ENCODE peak calls at places on chromosomes 12 and 14, in seven cellular contexts. Z is GM10248, K is G401, P is foreskin fibroblast, Q is M059J, V is RWPE2, D is T-cell. S is an unnamed sample.

GRCh38 chr14:86462193-86462592 is 932.2 kb downstream of the FLRT2 start:
- DNase-seq in Q (no peak), Z (no peak), V (no peak), D (no peak), P (peak; percentile 41), K (no peak), S (no peak)

GRCh38 chr12:110079477-110080400 is 31.4 kb upstream of the C12orf76 start:
- DNase-seq in V (no peak), K (no peak), Q (no peak), Z (peak; percentile 77), P (no peak), D (peak; percentile 70), S (no peak)

GRCh38 chr12:49342066-49342913 is 4.4 kb upstream of the DNAJC22 start:
- DNase-seq in K (peak; percentile 77), P (peak; percentile 76), V (peak; percentile 66), Q (peak; percentile 82), Z (peak; percentile 87), D (peak; percentile 63), S (peak; percentile 72)

GRCh38 chr14:42224053-42224888 is 617.6 kb downstream of the LRFN5 start:
- DNase-seq in Q (peak; percentile 51), K (peak; percentile 27), D (no peak), P (peak; percentile 91), V (peak; percentile 69), Z (peak; percentile 13), S (peak; percentile 1)

GRCh38 chr14:103808403-103809001 is 38.9 kb downstream of the PPP1R13B start:
- DNase-seq in D (peak; percentile 49), K (peak; percentile 68), Z (peak; percentile 62), P (peak; percentile 83), V (peak; percentile 76), Q (peak; percentile 59), S (peak; percentile 41)

GRCh38 chr12:48288387-48289268 is 62.1 kb downstream of the ZNF641 start:
- DNase-seq in K (no peak), P (no peak), Q (no peak), Z (no peak), D (no peak), V (no peak), S (no peak)

GRCh38 chr14:72594099-72594901 is 299.6 kb downstream of the DPF3 start:
- DNase-seq in P (no peak), Z (no peak), K (no peak), D (peak; percentile 21), Q (no peak), V (no peak), S (no peak)

GRCh38 chr12:52949413-52950331 is 754 bp downstream of the KRT18 start:
- DNase-seq in K (peak; percentile 37), Z (no peak), Q (peak; percentile 98), P (peak; percentile 54), D (no peak), V (peak; percentile 93), S (no peak)

GRCh38 chr14:103503296-103503695 is 19.3 kb downstream of the CKB start:
- DNase-seq in P (no peak), D (no peak), Q (no peak), K (peak; percentile 19), V (no peak), Z (peak; percentile 10), S (no peak)

GRCh38 chr12:94714378-94714777 is 64.0 kb upstream of the TMCC3 start:
- DNase-seq in Z (no peak), D (no peak), K (no peak), P (peak; percentile 83), V (no peak), Q (peak; percentile 57), S (no peak)

GRCh38 chr14:90907178-90907577 is 90.9 kb upstream of the TTC7B start:
- DNase-seq in Q (no peak), V (no peak), Z (no peak), K (no peak), D (no peak), P (no peak), S (no peak)

GRCh38 chr14:30053103-30053502 is 125.5 kb upstream of the PRKD1 start:
- DNase-seq in Q (no peak), K (no peak), V (no peak), D (no peak), Z (no peak), P (no peak), S (no peak)

GRCh38 chr12:108214046-108214445 is 85.0 kb downstream of the WSCD2 start:
- DNase-seq in Q (no peak), P (no peak), D (no peak), Z (no peak), K (peak; percentile 80), V (no peak), S (peak; percentile 69)

GRCh38 chr14:50003213-50004021 is 110.5 kb downstream of the ARF6 start:
- DNase-seq in P (peak; percentile 94), Z (peak; percentile 90), V (peak; percentile 80), Q (peak; percentile 83), D (peak; percentile 72), K (peak; percentile 57), S (peak; percentile 33)

GRCh38 chr12:30837595-30837994 is 82.8 kb upstream of the CAPRIN2 start:
- DNase-seq in P (no peak), Q (no peak), Z (no peak), V (no peak), D (no peak), K (no peak), S (no peak)

GRCh38 chr12:43964022-43964421 is 128.1 kb downstream of the TMEM117 start:
- DNase-seq in K (no peak), P (no peak), V (no peak), D (no peak), Z (no peak), Q (no peak), S (no peak)

GRCh38 chr12:77594386-77594785 is 236.3 kb upstream of the NAV3 start:
- DNase-seq in D (no peak), Z (no peak), Q (peak; percentile 12), P (peak; percentile 82), V (no peak), K (no peak), S (no peak)

GRCh38 chr14:38578278-38578681 is 322.4 kb upstream of the CLEC14A start:
- DNase-seq in K (no peak), P (peak; percentile 18), V (no peak), Q (peak; percentile 67), D (no peak), Z (no peak), S (no peak)

GRCh38 chr12:123139926-123140674 is 10.8 kb downstream of the PITPNM2 start:
- DNase-seq in Q (peak; percentile 84), Z (no peak), P (peak; percentile 68), V (no peak), K (peak; percentile 29), D (no peak), S (no peak)

GRCh38 chr12:40262657-40263056 is 37.9 kb downstream of the LRRK2 start:
- DNase-seq in V (no peak), P (no peak), D (no peak), K (no peak), Z (peak; percentile 28), Q (no peak), S (no peak)

GRCh38 chr12:32431025-32431424 is 31.7 kb downstream of the FGD4 start:
- DNase-seq in V (no peak), Z (no peak), K (no peak), P (no peak), D (no peak), Q (no peak), S (no peak)

GRCh38 chr14:23056956-23057756 is at the start of gene CDH24:
- DNase-seq in Q (peak; percentile 78), Z (peak; percentile 87), K (peak; percentile 69), D (peak; percentile 37), V (peak; percentile 89), P (peak; percentile 88), S (peak; percentile 85)

S was measured in cerebellum.